ENCODE peak calls at places on chromosomes 13 and 19, in five cellular contexts. Y is ascending aorta; R is CD8-positive, alpha-beta T cell; N is heart left ventricle; B is stomach. G is an unnamed sample. For H3K4me1 and H3K36me3, the result is how much of the 10 kb centered on the place peaks cover.

GRCh38 chr19:29560313-29561075 is 34.7 kb downstream of the VSTM2B start:
- DNase-seq in Y (no peak), R (no peak), N (no peak), B (no peak), G (no peak)

GRCh38 chr13:79451500-79451962 is 29.4 kb upstream of the NDFIP2 start:
- DNase-seq in Y (no peak), R (peak), N (peak), B (no peak), G (no peak)

GRCh38 chr19:46980756-46981155 is 38.9 kb upstream of the NPAS1 start:
- DNase-seq in Y (no peak), R (no peak), N (no peak), B (no peak), G (no peak)

GRCh38 chr13:30702006-30702405 is 33.3 kb upstream of the ALOX5AP start:
- DNase-seq in Y (no peak), R (no peak), N (no peak), B (no peak), G (no peak)

GRCh38 chr19:54373781-54374266 is 9.1 kb upstream of the LAIR1 start:
- DNase-seq in Y (no peak), R (no peak), N (peak), B (no peak), G (no peak)

GRCh38 chr19:49173198-49173597 is 15.6 kb downstream of the TRPM4 start:
- DNase-seq in Y (no peak), R (no peak), N (no peak), B (no peak), G (no peak)

GRCh38 chr13:99132295-99132835 is 68.3 kb upstream of the UBAC2 start:
- DNase-seq in Y (no peak), R (no peak), N (no peak), B (no peak), G (no peak)

GRCh38 chr13:28850226-28850625 is 30.1 kb downstream of the MTUS2 start:
- DNase-seq in Y (no peak), R (no peak), N (no peak), B (no peak), G (no peak)

GRCh38 chr13:57045816-57046691 is 94.7 kb upstream of the PRR20A start:
- DNase-seq in Y (no peak), R (no peak), N (no peak), B (no peak), G (no peak)

GRCh38 chr13:36882829-36883390 is 37.1 kb downstream of the SMAD9 start:
- DNase-seq in Y (no peak), R (no peak), N (no peak), B (no peak), G (no peak)

GRCh38 chr19:46746281-46746965 is at the start of gene STRN4:
- DNase-seq in Y (no peak), R (no peak), N (no peak), B (peak), G (no peak)

GRCh38 chr19:4697304-4697703 is 26.3 kb downstream of the DPP9 start:
- DNase-seq in Y (no peak), R (no peak), N (no peak), B (no peak), G (no peak)

GRCh38 chr19:42563352-42564210 is 31.1 kb downstream of the CEACAM8 start:
- DNase-seq in Y (no peak), R (no peak), N (no peak), B (peak), G (no peak)

GRCh38 chr13:50162001-50162400 is 146.8 kb downstream of the KCNRG start:
- DNase-seq in Y (no peak), R (no peak), N (no peak), B (no peak), G (no peak)

GRCh38 chr13:98405107-98405571 is 171.8 kb downstream of the STK24 start:
- DNase-seq in Y (no peak), R (no peak), N (no peak), B (no peak), G (no peak)

GRCh38 chr13:50203256-50204083 is 188.2 kb downstream of the KCNRG start:
- DNase-seq in Y (no peak), R (no peak), N (no peak), B (no peak), G (no peak)

GRCh38 chr13:34019870-34020269 is 201.9 kb downstream of the RFC3 start:
- DNase-seq in Y (no peak), R (no peak), N (no peak), B (no peak), G (no peak)

GRCh38 chr19:58364127-58364526 is 1.6 kb upstream of the ZNF497 start:
- DNase-seq in Y (no peak), R (no peak), N (no peak), B (no peak), G (no peak)

GRCh38 chr13:45337395-45337794 is 3.6 kb downstream of the TPT1 start:
- DNase-seq in Y (no peak), R (no peak), N (no peak), B (no peak), G (no peak)

GRCh38 chr13:95113601-95114000 is 187.7 kb downstream of the ABCC4 start:
- DNase-seq in Y (no peak), R (no peak), N (no peak), B (no peak), G (no peak)

GRCh38 chr13:113992276-113993005 is 18.6 kb upstream of the C13orf46 start:
- DNase-seq in Y (no peak), R (no peak), N (peak), B (no peak), G (peak)

GRCh38 chr19:50906217-50906616 is 5.0 kb downstream of the KLK4 start:
- DNase-seq in Y (no peak), R (no peak), N (no peak), B (peak), G (no peak)

GRCh38 chr13:20814224-20814910 is 40.6 kb upstream of the EEF1AKMT1 start:
- DNase-seq in Y (peak), R (no peak), N (peak), B (peak), G (peak)

GRCh38 chr19:8446055-8446709 is 1.4 kb downstream of the HNRNPM start:
- DNase-seq in Y (no peak), R (no peak), N (no peak), B (no peak), G (no peak)

GRCh38 chr13:40026741-40027140 is 371.3 kb downstream of the COG6 start:
- DNase-seq in Y (no peak), R (no peak), N (no peak), B (no peak), G (no peak)

GRCh38 chr19:39518975-39519374 is 4.0 kb downstream of the SELENOV start:
- DNase-seq in Y (no peak), R (no peak), N (no peak), B (no peak), G (peak)

GRCh38 chr13:44197791-44198770 is 175.5 kb upstream of the SERP2 start:
- DNase-seq in Y (no peak), R (no peak), N (no peak), B (no peak), G (no peak)

GRCh38 chr19:18399008-18399407 is 1.6 kb upstream of the LRRC25 start:
- DNase-seq in Y (no peak), R (no peak), N (no peak), B (peak), G (peak)

GRCh38 chr13:73449258-73449657 is 390.5 kb downstream of the KLF5 start:
- DNase-seq in Y (no peak), R (no peak), N (no peak), B (no peak), G (no peak)

GRCh38 chr19:18843960-18844359 is 12.2 kb downstream of the UPF1 start:
- DNase-seq in Y (no peak), R (no peak), N (no peak), B (no peak), G (no peak)

GRCh38 chr19:5484398-5485285 is 29.4 kb downstream of the ZNRF4 start:
- DNase-seq in Y (no peak), R (no peak), N (no peak), B (peak), G (peak)

GRCh38 chr19:33168528-33168927 is 25.6 kb upstream of the LRP3 start:
- DNase-seq in Y (no peak), R (no peak), N (no peak), B (no peak), G (no peak)

GRCh38 chr19:33401683-33402420 is 28.3 kb downstream of the CEBPG start:
- DNase-seq in Y (no peak), R (no peak), N (no peak), B (no peak), G (peak)

GRCh38 chr13:40764587-40765403 is 6.2 kb downstream of the MRPS31 start:
- DNase-seq in Y (no peak), R (no peak), N (no peak), B (peak), G (peak)

DNA sequence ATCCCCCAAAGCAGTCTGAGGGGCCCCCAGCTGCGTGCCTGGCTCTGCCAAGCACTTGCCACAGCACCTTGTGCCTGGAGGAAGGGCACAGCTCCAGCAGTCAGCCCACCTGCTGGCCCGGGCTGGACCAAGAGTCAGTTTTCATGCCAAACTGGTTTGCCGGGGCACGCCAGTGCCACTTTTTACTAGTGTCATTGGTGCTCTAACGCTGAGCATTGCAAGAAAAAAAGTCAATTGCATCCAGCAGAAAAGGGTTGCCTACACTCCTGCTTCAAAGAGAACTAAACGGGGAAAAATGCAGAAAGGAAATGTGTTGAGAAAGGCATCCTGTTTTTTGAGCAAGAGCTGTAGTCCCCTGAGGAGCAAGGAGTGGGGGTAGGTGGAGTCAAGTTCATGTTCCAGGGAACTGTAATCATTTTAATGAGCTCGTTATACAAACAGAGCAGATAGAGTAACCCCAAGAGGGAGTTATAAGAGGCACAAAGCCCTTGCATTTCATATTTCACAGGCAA is 68.4 kb downstream of the F2RL3 start:
- DNase-seq in Y (no peak), R (no peak), N (no peak), B (no peak), G (no peak)
- H3K27ac ChIP-seq in Y (no peak), R (no peak), N (no peak), B (no peak), G (no peak)

GRCh38 chr13:51478418-51479198 is 25.8 kb upstream of the INTS6 start:
- DNase-seq in Y (no peak), R (no peak), N (no peak), B (no peak), G (no peak)
- H3K4me1 ChIP-seq in Y (under half), R (under half), N (under half), B (under half), G (under half)

GRCh38 chr19:12945479-12946091 is at the start of gene RAD23A:
- DNase-seq in Y (peak), R (peak), N (peak), B (peak), G (peak)

GRCh38 chr19:12946092-12946845 is 607 bp downstream of the RAD23A start:
- DNase-seq in Y (no peak), R (no peak), N (peak), B (peak), G (peak)

GRCh38 chr19:12943437-12944044 is 2.1 kb upstream of the RAD23A start:
- DNase-seq in Y (no peak), R (no peak), N (no peak), B (no peak), G (no peak)

GRCh38 chr19:12940897-12941296 is 2.5 kb downstream of the CALR start:
- DNase-seq in Y (no peak), R (no peak), N (no peak), B (no peak), G (no peak)

GRCh38 chr19:12944064-12944674 is 1.5 kb upstream of the RAD23A start:
- DNase-seq in Y (no peak), R (no peak), N (no peak), B (no peak), G (no peak)
- H3K36me3 ChIP-seq in Y (half or more), R (half or more), N (half or more), B (half or more), G (half or more)

DNA sequence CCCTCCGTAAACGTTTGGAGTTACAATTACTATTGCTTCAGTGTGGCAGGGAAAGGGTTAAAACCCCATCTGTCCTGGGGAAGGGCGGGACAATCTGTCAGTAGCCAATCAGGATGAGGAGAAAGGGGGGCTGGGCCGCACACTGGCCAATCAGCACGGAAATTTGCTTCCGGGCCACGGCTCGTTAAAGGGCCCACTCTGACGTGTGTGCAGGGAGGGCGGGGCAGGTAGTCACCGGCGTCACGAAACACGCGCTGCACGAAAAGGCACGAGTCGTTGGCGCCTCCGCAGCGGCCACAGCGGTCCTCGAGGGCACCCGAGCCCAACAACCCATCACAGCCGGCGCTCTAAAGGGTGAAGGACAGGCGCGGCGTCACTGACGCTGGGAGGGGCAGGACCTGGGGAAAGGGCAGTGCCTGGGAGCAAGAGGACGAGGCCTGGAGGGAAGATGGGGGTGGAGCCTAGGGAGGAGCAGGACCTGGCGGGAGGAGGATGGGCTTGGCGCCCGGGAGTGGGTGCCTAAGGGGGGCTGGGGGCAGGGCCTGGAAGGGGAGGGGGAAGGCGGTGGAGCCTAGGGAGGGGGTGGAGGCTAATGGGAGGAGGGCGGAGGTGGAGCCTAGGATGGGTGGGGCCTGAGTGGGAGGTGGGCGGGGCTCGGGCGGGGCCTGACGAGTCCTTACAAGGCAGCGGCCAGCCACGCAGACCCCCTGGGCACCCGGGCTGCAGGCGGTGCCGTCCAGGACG is 4.9 kb downstream of the ADAMTSL5 start:
- DNase-seq in Y (peak), R (peak), N (peak), B (peak), G (peak)
- H3K27ac ChIP-seq in Y (peak), R (peak), N (peak), B (peak), G (no peak)

G was measured in right lobe of liver.